ENCODE peak calls at places on chromosomes 11 and 22, in four cellular contexts. G is activated CD4-positive, alpha-beta T cell treated with anti-CD3 and anti-CD28 coated beads, Interleukin-2, amount 10 ng/mL, durations not matched to agents 7 days and 5 days; K is NCI-H510A treated with DMSO at 0.1 percent for 48 hours; V is Peyer's patch. N is an unnamed sample.

GRCh38 chr11:60367896-60368295 is 10.4 kb upstream of the MS4A7 start:
- DNase-seq in G (no peak), K (no peak), V (no peak), N (no peak)

GRCh38 chr22:37105990-37106389 is 3.5 kb downstream of the TMPRSS6 start:
- DNase-seq in G (no peak), K (no peak), V (no peak), N (no peak)

GRCh38 chr11:101346591-101346990 is 217.0 kb upstream of the PGR start:
- DNase-seq in G (no peak), K (no peak), V (no peak), N (no peak)

GRCh38 chr11:122691751-122692150 is 36.2 kb downstream of the UBASH3B start:
- DNase-seq in G (no peak), K (no peak), V (no peak), N (no peak)

GRCh38 chr22:36641902-36642640 is 61.5 kb downstream of the CACNG2 start:
- DNase-seq in G (no peak), K (no peak), V (no peak), N (no peak)

GRCh38 chr22:39839198-39839597 is 54.4 kb downstream of the ENTHD1 start:
- DNase-seq in G (no peak), K (no peak), V (no peak), N (no peak)

GRCh38 chr22:40236131-40236665 is 58.5 kb downstream of the TNRC6B start:
- DNase-seq in G (no peak), K (no peak), V (no peak), N (no peak)

GRCh38 chr22:31179345-31179744 is 19.4 kb downstream of the RNF185 start:
- DNase-seq in G (no peak), K (peak), V (no peak), N (peak)

GRCh38 chr11:128116447-128117240 is 470.7 kb downstream of the ETS1 start:
- DNase-seq in G (no peak), K (no peak), V (no peak), N (no peak)

GRCh38 chr11:17635551-17635938 is 83.8 kb upstream of the MYOD1 start:
- DNase-seq in G (no peak), K (no peak), V (no peak), N (no peak)